ENCODE peak calls at places on chromosomes 2 and 18, in nine cellular contexts. C is effector CD4-positive, alpha-beta T cell; U is HEK293T; M is stimulated activated CD8-positive, alpha-beta memory T cell treated with anti-CD3 and anti-CD28 coated beads, Interleukin-2, amount 100 ng/mL, for 1 hour; I is NCI-H1694; F is mesenchymal stem cell; L is activated naive CD4-positive, alpha-beta T cell treated with anti-CD3 and anti-CD28 coated beads, Interleukin-2, amount 10 ng/mL, durations not matched to agents 7 days and 5 days; D is astrocyte of the spinal cord; J is occipital lobe. E is an unnamed sample.

GRCh38 chr18:64037812-64038414 is 68.0 kb downstream of the SERPINB8 start:
- DNase-seq in C (no peak), U (peak; percentile 10), M (no peak), I (peak; percentile 6), F (peak; percentile 36), L (no peak), D (peak; percentile 49), J (no peak), E (peak; percentile 71)

GRCh38 chr2:170812716-170813585 is 3.7 kb upstream of the GAD1 start:
- DNase-seq in C (no peak), U (peak; percentile 56), M (no peak), I (peak; percentile 78), F (peak; percentile 80), L (no peak), D (peak; percentile 86), J (no peak), E (peak; percentile 65)

GRCh38 chr18:61435064-61435652 is 101.9 kb downstream of the CDH20 start:
- DNase-seq in C (no peak), U (peak; percentile 20), M (no peak), I (no peak), F (peak; percentile 15), L (no peak), D (no peak), J (no peak), E (peak; percentile 27)

GRCh38 chr2:24315669-24316068 is 44.7 kb downstream of the ITSN2 start:
- DNase-seq in C (no peak), U (no peak), M (no peak), I (no peak), F (no peak), L (no peak), D (no peak), J (no peak), E (no peak)

GRCh38 chr18:8514409-8514808 is 94.8 kb upstream of the RAB12 start:
- DNase-seq in C (no peak), U (no peak), M (no peak), I (no peak), F (no peak), L (no peak), D (no peak), J (no peak), E (no peak)

GRCh38 chr2:142603761-142604160 is 273.7 kb upstream of the KYNU start:
- DNase-seq in C (no peak), U (no peak), M (no peak), I (peak; percentile 18), F (peak; percentile 35), L (no peak), D (peak; percentile 31), J (no peak), E (no peak)

GRCh38 chr2:105261061-105261460 is 19.5 kb downstream of the GPR45 start:
- DNase-seq in C (no peak), U (no peak), M (no peak), I (no peak), F (peak; percentile 90), L (no peak), D (peak; percentile 92), J (no peak), E (no peak)

GRCh38 chr2:190277234-190278112 is 42.2 kb downstream of the HIBCH start:
- DNase-seq in C (no peak), U (peak; percentile 12), M (no peak), I (peak; percentile 3), F (peak; percentile 58), L (peak; percentile 33), D (peak; percentile 70), J (no peak), E (no peak)

GRCh38 chr2:164725542-164725941 is 104.3 kb upstream of the GRB14 start:
- DNase-seq in C (no peak), U (no peak), M (no peak), I (no peak), F (no peak), L (no peak), D (no peak), J (no peak), E (no peak)

GRCh38 chr2:73984203-73984921 is at the start of gene TET3:
- DNase-seq in C (no peak), U (peak; percentile 53), M (peak; percentile 52), I (no peak), F (no peak), L (peak; percentile 38), D (no peak), J (no peak), E (peak; percentile 92)

GRCh38 chr2:119431155-119431975 is at the start of gene TMEM37:
- DNase-seq in C (no peak), U (peak; percentile 85), M (no peak), I (no peak), F (peak; percentile 79), L (no peak), D (peak; percentile 87), J (no peak), E (peak; percentile 96)

GRCh38 chr18:75966431-75966830 is 528.6 kb downstream of the ZNF516 start:
- DNase-seq in C (no peak), U (no peak), M (no peak), I (no peak), F (no peak), L (no peak), D (no peak), J (no peak), E (no peak)

GRCh38 chr18:74222710-74223497 is 68.9 kb downstream of the CYB5A start:
- DNase-seq in C (no peak), U (no peak), M (no peak), I (no peak), F (no peak), L (no peak), D (no peak), J (no peak), E (no peak)

GRCh38 chr18:23529597-23529996 is 26.3 kb downstream of the RMC1 start:
- DNase-seq in C (no peak), U (no peak), M (no peak), I (no peak), F (peak; percentile 67), L (no peak), D (peak; percentile 47), J (no peak), E (no peak)

GRCh38 chr18:45957100-45957499 is 10.0 kb downstream of the EPG5 start:
- DNase-seq in C (no peak), U (no peak), M (no peak), I (no peak), F (no peak), L (no peak), D (peak; percentile 77), J (no peak), E (no peak)

GRCh38 chr2:61356261-61356957 is 114.5 kb downstream of the USP34 start:
- DNase-seq in C (no peak), U (no peak), M (no peak), I (no peak), F (peak; percentile 70), L (no peak), D (no peak), J (no peak), E (no peak)

GRCh38 chr2:221708916-221709315 is 136.8 kb upstream of the EPHA4 start:
- DNase-seq in C (no peak), U (no peak), M (no peak), I (no peak), F (no peak), L (no peak), D (no peak), J (no peak), E (peak; percentile 1)

GRCh38 chr18:23155537-23155936 is 20.3 kb downstream of the CABLES1 start:
- DNase-seq in C (no peak), U (no peak), M (no peak), I (no peak), F (peak; percentile 30), L (no peak), D (peak; percentile 20), J (no peak), E (no peak)

GRCh38 chr2:231227309-231228162 is 29.1 kb downstream of the ARMC9 start:
- DNase-seq in C (peak; percentile 16), U (peak; percentile 84), M (peak; percentile 8), I (peak; percentile 81), F (peak; percentile 85), L (peak; percentile 64), D (peak; percentile 76), J (peak; percentile 63), E (peak; percentile 89)

E was measured in H7.